ENCODE peak calls at places on chromosomes 7 and 10, in eight cellular contexts. O is left lobe of liver; G is GF-D8; I is fibroblast of pulmonary artery; B is stimulated activated CD4-positive, alpha-beta T cell treated with anti-CD3 and anti-CD28 coated beads, Interleukin-15, amount 100 ng/mL, for 24 hours; C is ELR; H is HEK293T; X is caudate nucleus. F is an unnamed sample.

GRCh38 chr7:28145931-28146330 is 34.7 kb downstream of the JAZF1 start:
- DNase-seq in X (no peak), G (no peak), I (no peak), B (no peak), O (no peak), C (no peak), H (no peak), F (no peak)

GRCh38 chr7:36723951-36724664 is at the start of gene AOAH:
- DNase-seq in I (no peak), G (peak), B (peak), H (no peak), C (no peak), O (no peak), X (no peak), F (peak)

GRCh38 chr10:86312701-86313270 is 53.8 kb downstream of the GRID1 start:
- DNase-seq in O (no peak), B (no peak), G (no peak), X (no peak), H (no peak), C (no peak), I (no peak), F (peak)

GRCh38 chr10:133143200-133143533 is 16.9 kb upstream of the KNDC1 start:
- DNase-seq in X (no peak), H (no peak), G (no peak), I (no peak), O (no peak), C (no peak), B (no peak), F (no peak)

GRCh38 chr10:105952153-105952552 is 1212.4 kb downstream of the SORCS1 start:
- DNase-seq in I (peak), C (peak), H (no peak), G (no peak), X (no peak), B (no peak), O (no peak), F (no peak)

GRCh38 chr7:46071076-46071475 is 150.0 kb upstream of the IGFBP3 start:
- DNase-seq in C (peak), G (no peak), X (no peak), H (no peak), B (no peak), O (no peak), I (peak), F (no peak)

GRCh38 chr7:146116452-146117219 is at the start of gene CNTNAP2:
- DNase-seq in H (peak), B (no peak), G (no peak), C (no peak), X (peak), O (no peak), I (peak), F (no peak)

GRCh38 chr10:94412439-94412838 is 10.1 kb downstream of the TBC1D12 start:
- DNase-seq in B (no peak), I (no peak), G (no peak), H (no peak), O (no peak), X (no peak), C (no peak), F (no peak)

GRCh38 chr7:115224923-115225322 is 303.0 kb downstream of the MDFIC start:
- DNase-seq in G (no peak), I (no peak), C (no peak), X (no peak), O (no peak), B (no peak), H (no peak), F (no peak)

GRCh38 chr7:135827391-135827790 is 78.8 kb upstream of the FAM180A start:
- DNase-seq in B (no peak), G (no peak), C (no peak), I (no peak), O (no peak), H (no peak), X (no peak), F (no peak)

GRCh38 chr10:63675171-63675570 is 154.0 kb downstream of the REEP3 start:
- DNase-seq in X (no peak), G (no peak), O (no peak), C (no peak), B (no peak), I (peak), H (no peak), F (no peak)

GRCh38 chr10:132624847-132625839 is 87.6 kb downstream of the INPP5A start:
- DNase-seq in I (no peak), H (no peak), B (no peak), X (no peak), C (no peak), O (no peak), G (no peak), F (no peak)

GRCh38 chr10:72832701-72833100 is 60.8 kb upstream of the OIT3 start:
- DNase-seq in C (no peak), X (no peak), G (no peak), H (no peak), O (no peak), B (no peak), I (peak), F (no peak)

GRCh38 chr7:44121761-44122420 is 1.5 kb downstream of the POLD2 start:
- DNase-seq in B (no peak), C (no peak), O (no peak), H (no peak), I (no peak), X (no peak), G (no peak), F (no peak)

GRCh38 chr7:31104361-31105255 is 52.5 kb downstream of the ADCYAP1R1 start:
- DNase-seq in H (no peak), C (no peak), B (no peak), I (no peak), X (no peak), O (peak), G (no peak), F (no peak)

GRCh38 chr10:129604333-129605032 is 137.4 kb downstream of the MGMT start:
- DNase-seq in H (no peak), I (no peak), X (no peak), O (no peak), G (no peak), C (no peak), B (no peak), F (no peak)

GRCh38 chr7:55657654-55658053 is 85.4 kb upstream of the VOPP1 start:
- DNase-seq in X (no peak), O (no peak), B (no peak), C (no peak), G (no peak), I (no peak), H (no peak), F (no peak)

GRCh38 chr7:14698239-14698638 is 204.3 kb downstream of the DGKB start:
- DNase-seq in G (no peak), O (no peak), B (no peak), C (peak), I (peak), H (no peak), X (no peak), F (no peak)

GRCh38 chr7:137932881-137933269 is 69.0 kb downstream of the CREB3L2 start:
- DNase-seq in X (no peak), C (peak), H (no peak), I (peak), B (no peak), O (no peak), G (peak), F (no peak)

GRCh38 chr7:45863715-45864114 is 9.2 kb downstream of the CCDC201 start:
- DNase-seq in B (no peak), I (no peak), H (peak), X (no peak), C (peak), O (no peak), G (no peak), F (no peak)

GRCh38 chr10:79329529-79329928 is 17.7 kb upstream of the PPIF start:
- DNase-seq in G (no peak), I (no peak), O (no peak), B (no peak), X (no peak), C (no peak), H (no peak), F (no peak)

GRCh38 chr10:120012566-120012965 is 120.0 kb downstream of the SEC23IP start:
- DNase-seq in C (peak), G (no peak), H (no peak), O (no peak), X (no peak), I (no peak), B (no peak), F (no peak)

GRCh38 chr7:68133045-68133444 is 1136.4 kb downstream of the TYW1 start:
- DNase-seq in G (no peak), I (no peak), C (no peak), O (no peak), B (no peak), H (no peak), X (no peak), F (no peak)

GRCh38 chr10:7408494-7409044 is 2.3 kb downstream of the SFMBT2 start:
- DNase-seq in C (no peak), B (peak), G (peak), I (peak), X (peak), H (peak), O (peak), F (peak)

GRCh38 chr7:111232249-111233084 is 141.5 kb downstream of the LRRN3 start:
- DNase-seq in O (no peak), B (no peak), G (no peak), X (no peak), I (peak), C (peak), H (no peak), F (no peak)

GRCh38 chr10:2399482-2399881 is 662.2 kb upstream of the ADARB2 start:
- DNase-seq in O (no peak), X (no peak), H (no peak), G (no peak), C (no peak), B (no peak), I (no peak), F (no peak)

GRCh38 chr10:70324951-70325781 is 41.4 kb upstream of the NPFFR1 start:
- DNase-seq in H (no peak), I (no peak), G (no peak), B (no peak), C (no peak), O (no peak), X (no peak), F (no peak)

GRCh38 chr10:4638116-4638515 is 187.9 kb upstream of the AKR1E2 start:
- DNase-seq in C (no peak), H (no peak), O (no peak), X (no peak), G (no peak), B (no peak), I (no peak), F (no peak)

GRCh38 chr7:113159746-113160339 is 41.5 kb upstream of the SMIM30 start:
- DNase-seq in O (no peak), G (no peak), H (peak), B (peak), X (no peak), C (peak), I (peak), F (peak)

GRCh38 chr7:27107901-27108381 is 5.5 kb upstream of the HOXA2 start:
- DNase-seq in G (no peak), B (no peak), C (no peak), O (no peak), X (no peak), H (no peak), I (no peak), F (no peak)

GRCh38 chr10:102997998-102998397 is 79.9 kb downstream of the CNNM2 start:
- DNase-seq in B (no peak), X (no peak), H (no peak), C (no peak), O (no peak), G (no peak), I (no peak), F (no peak)

GRCh38 chr10:133128126-133129081 is 31.6 kb upstream of the KNDC1 start:
- DNase-seq in B (no peak), C (no peak), H (no peak), G (no peak), X (no peak), I (no peak), O (no peak), F (no peak)

GRCh38 chr7:44293561-44294324 is 31.7 kb downstream of the CAMK2B start:
- DNase-seq in X (no peak), G (no peak), C (no peak), B (peak), H (no peak), O (peak), I (no peak), F (peak)

GRCh38 chr7:19061331-19061730 is 56.1 kb downstream of the TWIST1 start:
- DNase-seq in H (no peak), G (no peak), C (no peak), I (peak), X (no peak), O (no peak), B (no peak), F (no peak)

GRCh38 chr10:132630666-132631347 is 93.2 kb downstream of the INPP5A start:
- DNase-seq in B (no peak), O (no peak), C (no peak), G (no peak), X (no peak), H (no peak), I (peak), F (no peak)

GRCh38 chr7:37342665-37343471 is 105.8 kb downstream of the ELMO1 start:
- DNase-seq in O (no peak), X (no peak), C (no peak), G (peak), I (no peak), H (no peak), B (peak), F (peak)

GRCh38 chr10:120981601-120982381 is 130.6 kb downstream of the WDR11 start:
- DNase-seq in O (no peak), I (no peak), B (no peak), H (peak), X (no peak), G (no peak), C (no peak), F (no peak)